ENCODE peak calls at places on chromosomes 3 and 15, in nine cellular contexts. D is H1, H is fibroblast of lung, P is heart left ventricle, I is cardiac muscle cell, V is left ventricle myocardium inferior, J is uterus, L is GM23248, C is tibial nerve. B is an unnamed sample.

GRCh38 chr15:51936119-51936478 is 35.5 kb downstream of the LEO1 start:
- DNase-seq in H (no peak), C (no peak), L (no peak), I (no peak), V (no peak), D (no peak), P (no peak), J (no peak), B (no peak)

GRCh38 chr3:42700366-42701288 is 2.0 kb downstream of the HHATL start:
- DNase-seq in P (peak; percentile 16), L (no peak), H (no peak), C (no peak), I (no peak), V (no peak), D (no peak), J (no peak), B (no peak)

GRCh38 chr3:73060302-73060723 is 1.1 kb upstream of the EBLN2 start:
- DNase-seq in P (no peak), D (no peak), J (no peak), H (no peak), I (no peak), L (peak; percentile 72), C (no peak), V (no peak), B (no peak)

GRCh38 chr3:71356272-71356671 is 227.3 kb downstream of the FOXP1 start:
- DNase-seq in I (no peak), P (no peak), J (no peak), V (no peak), D (no peak), L (no peak), H (no peak), C (no peak), B (no peak)

GRCh38 chr3:47772788-47773187 is 8.9 kb downstream of the SMARCC1 start:
- DNase-seq in C (no peak), D (no peak), V (no peak), P (no peak), J (no peak), H (no peak), I (no peak), L (no peak), B (no peak)

GRCh38 chr15:45594835-45595530 is 7.8 kb downstream of the BLOC1S6 start:
- DNase-seq in H (no peak), P (no peak), C (no peak), D (no peak), L (no peak), J (no peak), I (no peak), V (no peak), B (no peak)

GRCh38 chr3:59839810-59840515 is 790.1 kb upstream of the CFAP20DC start:
- DNase-seq in C (no peak), I (no peak), L (no peak), D (no peak), H (no peak), V (no peak), J (no peak), P (no peak), B (no peak)

GRCh38 chr15:31402003-31402402 is 75.4 kb downstream of the KLF13 start:
- DNase-seq in H (no peak), V (no peak), C (no peak), D (no peak), I (no peak), L (no peak), J (no peak), P (no peak), B (no peak)

GRCh38 chr3:52062499-52062898 is 6.1 kb upstream of the DUSP7 start:
- DNase-seq in I (peak; percentile 83), V (no peak), D (no peak), P (no peak), C (no peak), L (peak; percentile 97), J (no peak), H (peak; percentile 89), B (peak; percentile 90)

GRCh38 chr3:12393894-12394293 is 90.4 kb upstream of the TSEN2 start:
- DNase-seq in L (peak; percentile 88), J (peak; percentile 18), C (no peak), V (no peak), D (no peak), I (peak; percentile 97), P (no peak), H (peak; percentile 49), B (no peak)

GRCh38 chr15:62928242-62928995 is 114.1 kb upstream of the TPM1 start:
- DNase-seq in V (no peak), J (no peak), L (peak; percentile 99), P (peak; percentile 48), C (no peak), H (peak; percentile 100), I (peak; percentile 93), D (no peak), B (peak; percentile 92)

GRCh38 chr3:42216820-42217416 is 49.1 kb downstream of the CCK start:
- DNase-seq in D (no peak), C (no peak), J (no peak), I (no peak), L (peak; percentile 85), H (peak; percentile 17), P (no peak), V (no peak), B (no peak)

GRCh38 chr15:74541494-74542191 is 623 bp downstream of the ARID3B start:
- DNase-seq in I (peak; percentile 22), H (peak; percentile 55), P (peak; percentile 19), V (no peak), D (no peak), C (no peak), L (peak; percentile 79), J (peak; percentile 55), B (peak; percentile 38)

GRCh38 chr3:190596341-190597285 is 82.7 kb downstream of the IL1RAP start:
- DNase-seq in L (peak; percentile 37), H (peak; percentile 24), I (no peak), C (no peak), J (no peak), V (no peak), D (no peak), P (no peak), B (no peak)

GRCh38 chr3:195911946-195912270 is 3.6 kb upstream of the TNK2 start:
- DNase-seq in D (no peak), C (no peak), J (no peak), L (peak; percentile 31), V (no peak), H (no peak), I (no peak), P (no peak), B (peak; percentile 85)

GRCh38 chr3:45864760-45865567 is 21.4 kb upstream of the CCR9 start:
- DNase-seq in D (no peak), J (no peak), H (no peak), L (no peak), P (no peak), C (no peak), I (no peak), V (no peak), B (no peak)

GRCh38 chr3:108441528-108441927 is 68.9 kb downstream of the MYH15 start:
- DNase-seq in I (no peak), P (no peak), L (peak; percentile 14), D (no peak), J (no peak), C (no peak), V (no peak), H (no peak), B (no peak)

GRCh38 chr3:185152433-185153169 is at the start of gene C3orf70:
- DNase-seq in L (peak; percentile 53), J (peak; percentile 46), I (peak; percentile 66), P (peak; percentile 71), D (no peak), H (peak; percentile 65), C (peak; percentile 20), V (peak; percentile 75), B (peak; percentile 72)
- H3K4me3 ChIP-seq in L (peak within 1 kb of the TSS; percentile 70), J (peak within 1 kb of the TSS; percentile 69), I (peak within 1 kb of the TSS; percentile 26), P (peak within 1 kb of the TSS; percentile 55), D (peak within 1 kb of the TSS; percentile 69), H (peak within 1 kb of the TSS; percentile 61), C (peak within 1 kb of the TSS; percentile 86), V (peak within 1 kb of the TSS; percentile 74), B (peak within 1 kb of the TSS; percentile 38)

GRCh38 chr15:96497951-96498350 is 167.5 kb downstream of the NR2F2 start:
- DNase-seq in H (no peak), D (no peak), C (no peak), L (no peak), V (no peak), J (no peak), P (no peak), I (no peak), B (no peak)

GRCh38 chr15:96501362-96501761 is 170.9 kb downstream of the NR2F2 start:
- DNase-seq in D (no peak), V (no peak), I (no peak), H (no peak), L (no peak), J (no peak), C (no peak), P (no peak), B (no peak)

GRCh38 chr15:96500491-96500890 is 170.0 kb downstream of the NR2F2 start:
- DNase-seq in I (no peak), D (no peak), H (no peak), L (no peak), V (no peak), P (no peak), J (no peak), C (no peak), B (no peak)

GRCh38 chr15:96494530-96494929 is 164.0 kb downstream of the NR2F2 start:
- DNase-seq in V (no peak), L (no peak), C (no peak), D (no peak), P (no peak), I (no peak), J (no peak), H (no peak), B (no peak)

GRCh38 chr15:96495386-96495785 is 164.9 kb downstream of the NR2F2 start:
- DNase-seq in C (no peak), D (no peak), V (no peak), L (no peak), H (no peak), I (no peak), P (no peak), J (no peak), B (no peak)
- H3K36me3 ChIP-seq in C (no peaks in the 10 kb centered on the region), D (no peaks in the 10 kb centered on the region), V (no peaks in the 10 kb centered on the region), L (no peaks in the 10 kb centered on the region), H (no peaks in the 10 kb centered on the region), I (no peaks in the 10 kb centered on the region), P (no peaks in the 10 kb centered on the region), J (no peaks in the 10 kb centered on the region), B (no peaks in the 10 kb centered on the region)

DNA sequence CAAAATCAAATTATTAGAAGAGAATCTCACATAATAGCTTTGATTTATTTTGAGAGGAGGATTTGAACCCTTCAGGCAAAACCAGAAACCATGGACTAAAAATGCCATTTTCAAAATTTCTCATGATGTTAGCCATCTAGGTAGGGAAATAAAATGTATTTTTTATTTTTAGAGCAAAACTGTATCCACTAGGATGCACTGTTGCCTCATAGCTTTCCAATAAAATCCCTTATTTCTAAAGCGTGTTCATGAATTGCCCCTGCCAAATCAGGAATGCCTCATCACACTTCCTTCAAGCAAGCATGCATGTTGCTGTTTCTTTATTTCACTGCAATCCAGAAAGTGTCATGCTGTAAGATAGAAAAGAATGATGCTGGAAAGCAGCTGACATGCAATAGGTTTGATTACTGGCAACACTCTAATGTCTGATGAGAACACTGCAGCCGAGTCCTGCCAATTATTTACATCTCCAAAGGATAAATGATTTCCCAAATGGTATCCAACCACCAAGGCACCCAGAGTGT is 239.5 kb downstream of the CHL1 start:
- DNase-seq in P (no peak), L (no peak), H (no peak), I (no peak), C (no peak), D (no peak), J (no peak), V (no peak), B (no peak)
- H3K9me3 ChIP-seq in P (peaks cover 7% of the 10 kb centered on the region), L (no peaks in the 10 kb centered on the region), H (no peaks in the 10 kb centered on the region), I (no peaks in the 10 kb centered on the region), C (no peaks in the 10 kb centered on the region), D (no peaks in the 10 kb centered on the region), J (no peaks in the 10 kb centered on the region), V (no peaks in the 10 kb centered on the region), B (no peaks in the 10 kb centered on the region)

GRCh38 chr3:128478576-128479506 is 12.2 kb upstream of the DNAJB8 start:
- DNase-seq in P (no peak), D (no peak), L (no peak), J (no peak), V (no peak), H (no peak), C (no peak), I (no peak), B (no peak)
- H3K4me3 ChIP-seq in P (no peak overlapping the region), D (no peak overlapping the region), L (no peak overlapping the region), J (no peak overlapping the region), V (no peak overlapping the region), H (no peak overlapping the region), C (no peak overlapping the region), I (no peak overlapping the region), B (no peak overlapping the region)

B was measured in MG63.